ENCODE peak calls at places on chromosomes 5 and 9, in ten cellular contexts. B, M, E, D, A, U, K, J, L and P are unnamed samples.
A peak's percentile ranks its signal among the peaks of the same experiment; 100 is the strongest.

GRCh38 chr5:173302546-173303155 is 25.6 kb downstream of the STC2 start:
- DNase-seq in L (no peak), D (no peak), E (no peak), B (no peak), J (no peak), U (peak; percentile 59), M (no peak), A (peak; percentile 43), K (no peak), P (no peak)

GRCh38 chr5:42419294-42419693 is 3.9 kb upstream of the GHR start:
- DNase-seq in L (no peak), J (no peak), K (no peak), E (no peak), M (no peak), B (no peak), A (no peak), U (no peak), D (no peak), P (no peak)

GRCh38 chr5:38556599-38557308 is at the start of gene LIFR:
- DNase-seq in J (peak; percentile 86), L (peak; percentile 41), E (peak; percentile 80), U (peak; percentile 78), B (peak; percentile 89), M (peak; percentile 89), K (peak; percentile 88), A (peak; percentile 92), D (no peak), P (peak; percentile 36)

GRCh38 chr9:106888992-106889631 is 26.1 kb downstream of the ZNF462 start:
- DNase-seq in L (no peak), M (no peak), A (no peak), D (no peak), J (no peak), E (no peak), U (no peak), B (no peak), K (no peak), P (no peak)

GRCh38 chr9:121857941-121858340 is 206.5 kb downstream of the DAB2IP start:
- DNase-seq in L (no peak), A (no peak), K (no peak), U (no peak), J (no peak), M (no peak), B (no peak), D (no peak), E (no peak), P (no peak)

GRCh38 chr5:45189042-45189441 is 380.3 kb downstream of the MRPS30 start:
- DNase-seq in U (no peak), D (no peak), J (no peak), B (no peak), E (no peak), M (no peak), A (no peak), L (no peak), K (no peak), P (no peak)

GRCh38 chr9:33415152-33416038 is 13.0 kb upstream of the AQP7 start:
- DNase-seq in E (peak; percentile 49), B (peak; percentile 70), M (peak; percentile 78), A (peak; percentile 52), L (peak; percentile 88), J (peak; percentile 93), K (peak; percentile 81), D (no peak), U (peak; percentile 88), P (no peak)

GRCh38 chr9:106897223-106897622 is 34.3 kb downstream of the ZNF462 start:
- DNase-seq in D (no peak), U (no peak), E (no peak), B (no peak), L (no peak), K (no peak), M (no peak), J (no peak), A (peak; percentile 54), P (no peak)

GRCh38 chr9:95715911-95716435 is 159.5 kb upstream of the ERCC6L2 start:
- DNase-seq in K (no peak), J (no peak), L (no peak), U (no peak), M (no peak), A (no peak), E (no peak), D (no peak), B (no peak), P (no peak)

GRCh38 chr5:150622157-150622556 is 18.3 kb upstream of the SYNPO start:
- DNase-seq in J (no peak), B (no peak), L (no peak), U (no peak), D (no peak), E (no peak), K (no peak), A (peak; percentile 57), M (no peak), P (no peak)

GRCh38 chr9:137030528-137030927 is 1.4 kb downstream of the FUT7 start:
- DNase-seq in D (no peak), L (no peak), B (no peak), K (peak; percentile 48), M (no peak), E (no peak), J (peak; percentile 39), U (no peak), A (peak; percentile 28), P (no peak)

GRCh38 chr9:137030931-137031527 is 859 bp downstream of the FUT7 start:
- DNase-seq in K (no peak), B (no peak), L (no peak), J (no peak), M (no peak), D (no peak), E (no peak), A (no peak), U (no peak), P (no peak)

GRCh38 chr9:137030006-137030405 is 1.9 kb downstream of the FUT7 start:
- DNase-seq in L (no peak), J (no peak), E (no peak), U (no peak), M (no peak), K (no peak), B (no peak), A (no peak), D (no peak), P (no peak)

GRCh38 chr9:137032893-137033292 is 1.0 kb upstream of the FUT7 start:
- DNase-seq in J (no peak), K (peak; percentile 69), B (no peak), M (no peak), L (no peak), A (no peak), D (no peak), E (no peak), U (no peak), P (no peak)

GRCh38 chr9:137031904-137032639 is at the start of gene FUT7:
- DNase-seq in D (no peak), U (no peak), J (no peak), A (no peak), L (no peak), K (no peak), B (no peak), M (no peak), E (no peak), P (no peak)
- TF ChIP-seq CTCF in D (no peak), U (no peak), J (no peak), A (no peak), L (no peak), K (no peak), B (no peak), M (no peak), E (no peak), P (no peak)

DNA sequence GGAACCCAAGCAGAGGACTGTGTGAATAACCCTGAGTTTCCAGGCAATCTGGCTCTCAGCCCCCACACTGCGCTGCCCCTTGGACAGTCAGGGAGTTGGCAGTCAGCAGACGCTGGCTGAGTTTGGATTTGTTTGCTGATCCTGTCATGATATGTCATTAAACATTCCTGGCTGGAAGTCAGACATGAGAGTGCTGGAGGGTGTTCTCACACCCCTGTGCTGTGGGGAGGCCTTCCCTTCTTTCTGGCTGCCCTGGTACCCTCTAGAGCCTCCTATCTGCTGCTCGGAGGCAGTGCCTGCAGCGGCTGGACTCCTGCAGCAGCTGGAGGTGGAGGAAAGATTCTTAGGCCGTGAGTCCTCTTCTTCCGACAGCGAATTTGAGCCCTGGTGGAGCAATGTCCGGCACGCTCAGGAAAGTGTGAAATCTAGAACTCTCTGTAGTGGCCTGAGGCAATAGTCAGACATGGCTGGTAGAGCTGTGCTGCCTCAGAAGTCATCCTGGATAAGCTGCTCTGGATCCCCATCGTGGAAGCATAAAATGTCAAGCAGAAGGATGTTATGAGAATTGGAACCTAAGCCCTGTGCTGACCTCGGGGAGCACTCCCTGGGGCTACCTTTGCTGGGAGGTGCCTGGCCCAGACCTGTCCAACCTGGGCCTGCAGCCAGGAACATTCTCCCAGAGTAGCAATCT is 72.0 kb downstream of the PDE8B start:
- DNase-seq in E (no peak), L (no peak), B (no peak), K (no peak), A (peak; percentile 49), U (peak; percentile 48), D (no peak), J (no peak), M (no peak), P (no peak)
- TF ChIP-seq CTCF in E (no peak), L (no peak), B (no peak), K (no peak), A (peak; percentile 18), U (peak; percentile 34), D (no peak), J (no peak), M (no peak), P (no peak)

GRCh38 chr9:84238652-84239051 is 101.9 kb downstream of the SLC28A3 start:
- DNase-seq in E (no peak), A (peak; percentile 10), U (no peak), B (no peak), M (no peak), K (no peak), L (no peak), J (no peak), D (no peak), P (no peak)
- TF ChIP-seq CTCF in E (peak; percentile 4), A (peak; percentile 8), U (peak; percentile 52), B (no peak), M (no peak), K (no peak), L (no peak), J (no peak), D (peak; percentile 7), P (no peak)

GRCh38 chr9:72365525-72366256 is 683 bp upstream of the ZFAND5 start:
- DNase-seq in K (peak; percentile 84), E (peak; percentile 90), L (peak; percentile 60), J (peak; percentile 85), M (peak; percentile 90), A (peak; percentile 93), D (no peak), B (peak; percentile 78), U (peak; percentile 73), P (no peak)

GRCh38 chr9:72363908-72364678 is 915 bp downstream of the ZFAND5 start:
- DNase-seq in B (peak; percentile 46), L (no peak), J (peak; percentile 68), E (peak; percentile 73), U (peak; percentile 33), D (no peak), A (peak; percentile 68), M (peak; percentile 67), K (peak; percentile 80), P (no peak)

GRCh38 chr9:72362680-72363139 is 2.3 kb downstream of the ZFAND5 start:
- DNase-seq in E (peak; percentile 76), A (peak; percentile 77), M (peak; percentile 73), J (peak; percentile 57), L (no peak), K (peak; percentile 17), U (no peak), B (peak; percentile 31), D (no peak), P (no peak)

GRCh38 chr9:72363226-72363625 is 1.8 kb downstream of the ZFAND5 start:
- DNase-seq in M (no peak), U (no peak), L (no peak), D (no peak), B (no peak), J (no peak), E (peak; percentile 22), K (no peak), A (no peak), P (no peak)

GRCh38 chr9:72364679-72365524 is at the start of gene ZFAND5:
- DNase-seq in B (peak; percentile 98), E (peak; percentile 96), J (peak; percentile 99), D (peak; percentile 89), L (peak; percentile 93), U (peak; percentile 97), M (peak; percentile 98), A (peak; percentile 99), K (peak; percentile 99), P (peak; percentile 83)
- TF ChIP-seq CTCF in B (no peak), E (no peak), J (no peak), D (no peak), L (no peak), U (no peak), M (no peak), A (peak; percentile 16), K (no peak), P (peak; percentile 5)